ENCODE peak calls at places on chromosomes 3 and 15, in four cellular contexts. B is neural crest cell, U is Calu3, O is heart left ventricle. R is an unnamed sample.

GRCh38 chr15:38190501-38190900 is 62.1 kb upstream of the SPRED1 start:
- DNase-seq in O (no peak), B (no peak), U (no peak), R (no peak)

GRCh38 chr3:170594528-170594927 is 8.7 kb upstream of the SLC7A14 start:
- DNase-seq in O (no peak), B (no peak), U (no peak), R (no peak)

GRCh38 chr3:54582424-54582823 is 345.4 kb downstream of the LRTM1 start:
- DNase-seq in O (no peak), U (no peak), B (no peak), R (no peak)

GRCh38 chr15:75727031-75727531 is 14.4 kb upstream of the CSPG4 start:
- DNase-seq in U (no peak), O (no peak), B (no peak), R (no peak)

GRCh38 chr15:60476713-60477112 is 2.2 kb downstream of the ICE2 start:
- DNase-seq in U (no peak), B (no peak), O (no peak), R (peak; percentile 40)

GRCh38 chr15:65056106-65056505 is 10.9 kb downstream of the SLC51B start:
- DNase-seq in U (no peak), O (no peak), B (no peak), R (no peak)

GRCh38 chr3:38099518-38099917 is 37.4 kb downstream of the ACAA1 start:
- DNase-seq in B (no peak), O (no peak), U (no peak), R (no peak)

GRCh38 chr15:83733206-83733605 is 79.3 kb downstream of the ADAMTSL3 start:
- DNase-seq in O (no peak), U (peak; percentile 64), B (no peak), R (peak; percentile 78)

GRCh38 chr15:33013827-33014445 is 180.6 kb downstream of the FMN1 start:
- DNase-seq in B (no peak), U (peak; percentile 19), O (no peak), R (peak; percentile 47)

GRCh38 chr3:38360345-38360744 is 13.8 kb downstream of the XYLB start:
- DNase-seq in U (no peak), B (no peak), O (no peak), R (no peak)

GRCh38 chr3:23993556-23994246 is 48.6 kb downstream of the NR1D2 start:
- DNase-seq in U (no peak), B (no peak), O (no peak), R (no peak)

GRCh38 chr3:23994247-23994574 is 49.1 kb downstream of the NR1D2 start:
- DNase-seq in B (no peak), O (no peak), U (no peak), R (peak; percentile 13)

GRCh38 chr3:23992051-23992628 is 47.1 kb downstream of the NR1D2 start:
- DNase-seq in U (no peak), O (no peak), B (no peak), R (peak; percentile 38)

GRCh38 chr3:23999012-23999641 is 54.0 kb downstream of the NR1D2 start:
- DNase-seq in B (peak; percentile 82), U (peak; percentile 72), O (peak; percentile 63), R (peak; percentile 75)

GRCh38 chr3:23996058-23996457 is 51.0 kb downstream of the NR1D2 start:
- DNase-seq in O (no peak), U (no peak), B (no peak), R (peak; percentile 70)
- TF ChIP-seq CTCF in O (no peak), U (no peak), B (no peak), R (no peak)

DNA sequence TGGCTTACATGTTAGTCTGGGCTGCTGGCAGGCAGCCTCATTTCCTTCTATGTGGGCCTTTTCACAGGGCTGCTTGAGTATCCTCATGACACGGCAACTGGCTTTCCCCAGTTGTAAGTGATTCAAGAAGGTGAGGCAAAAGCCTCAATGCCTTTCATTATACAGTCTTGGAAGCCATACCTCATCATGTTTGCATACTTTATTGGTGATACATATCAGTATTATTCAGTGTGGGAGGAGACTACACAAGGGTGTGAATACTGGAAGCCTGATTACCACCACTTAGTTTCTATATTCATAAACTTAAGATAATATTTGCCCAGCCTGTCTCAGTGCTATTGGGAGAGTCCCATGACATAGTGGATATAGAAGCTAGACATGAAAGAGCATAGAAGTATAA is 346.8 kb downstream of the SOX2 start:
- DNase-seq in B (no peak), O (no peak), U (peak; percentile 33), R (no peak)
- TF ChIP-seq CTCF in B (no peak), O (no peak), U (no peak), R (no peak)

DNA sequence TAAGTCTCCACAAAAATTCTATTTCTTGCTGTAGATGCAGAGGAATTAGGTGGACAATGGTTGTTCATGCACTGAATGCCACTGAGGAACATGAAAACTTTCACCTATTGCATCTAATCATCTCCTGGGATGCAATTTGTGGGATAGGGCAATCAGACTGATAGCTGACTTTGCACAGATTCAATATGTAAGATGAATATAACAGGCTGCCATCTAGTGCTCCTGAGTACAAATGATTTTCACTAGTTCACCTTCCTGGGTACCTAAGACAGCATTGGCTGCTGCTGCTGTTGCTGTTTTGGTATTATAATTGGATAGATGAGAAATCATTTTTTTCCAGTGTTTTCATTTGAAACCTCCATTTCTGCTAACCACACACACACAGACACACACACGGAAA is 19.7 kb downstream of the TIMMDC1 start:
- DNase-seq in O (no peak), U (no peak), B (no peak), R (no peak)
- TF ChIP-seq CTCF in O (no peak), U (no peak), B (no peak), R (no peak)

GRCh38 chr15:31435256-31435781 is 108.7 kb downstream of the KLF13 start:
- DNase-seq in O (peak; percentile 85), U (peak; percentile 25), B (peak; percentile 55), R (peak; percentile 92)
- TF ChIP-seq CTCF in O (peak; percentile 74), U (no peak), B (peak; percentile 58), R (peak; percentile 61)

GRCh38 chr3:11653298-11654055 is 9.8 kb upstream of the VGLL4 start:
- DNase-seq in O (no peak), U (no peak), B (no peak), R (no peak)
- TF ChIP-seq CTCF in O (no peak), U (no peak), B (peak; percentile 12), R (peak; percentile 22)

GRCh38 chr3:27468283-27468886 is 15.8 kb downstream of the SLC4A7 start:
- DNase-seq in U (no peak), B (no peak), O (no peak), R (no peak)
- TF ChIP-seq CTCF in U (no peak), B (no peak), O (no peak), R (no peak)

R was measured in fibroblast of the aortic adventitia.